ENCODE peak calls at places on chromosomes 7 and 10, in ten cellular contexts. Y, G, S, Z, L, I, Q, A, W and T are unnamed samples.

GRCh38 chr7:98203261-98203963 is 7.8 kb upstream of the BHLHA15 start:
- ATAC-seq in W (peak), I (no peak), L (peak), Z (no peak), S (peak), A (no peak), Q (no peak), G (no peak), Y (no peak), T (no peak)

GRCh38 chr7:14717711-14718304 is 184.7 kb downstream of the DGKB start:
- ATAC-seq in Q (no peak), I (no peak), G (no peak), L (peak), A (no peak), W (no peak), Y (no peak), Z (no peak), S (no peak), T (no peak)

GRCh38 chr10:90939648-90940047 is 18.8 kb upstream of the ANKRD1 start:
- ATAC-seq in S (no peak), L (no peak), W (no peak), Y (no peak), Z (no peak), G (no peak), I (no peak), Q (no peak), A (no peak), T (no peak)

GRCh38 chr7:80834105-80834410 is 84.8 kb downstream of the SEMA3C start:
- ATAC-seq in W (no peak), A (no peak), L (no peak), I (no peak), Y (no peak), Z (no peak), G (no peak), Q (no peak), S (no peak), T (no peak)

GRCh38 chr10:111186385-111186784 is 109.6 kb downstream of the ADRA2A start:
- ATAC-seq in L (no peak), S (no peak), I (no peak), W (no peak), Z (no peak), Y (no peak), G (no peak), Q (no peak), A (no peak), T (no peak)

GRCh38 chr10:35554036-35554435 is 51.1 kb upstream of the GJD4 start:
- ATAC-seq in G (no peak), Q (no peak), I (no peak), Y (no peak), S (no peak), W (no peak), Z (peak), A (no peak), L (no peak), T (no peak)

GRCh38 chr10:98314577-98315284 is 46.7 kb upstream of the LOXL4 start:
- ATAC-seq in Y (no peak), G (peak), L (no peak), I (no peak), Z (peak), W (no peak), A (peak), S (peak), Q (no peak), T (no peak)

GRCh38 chr7:140134039-140134438 is 42.7 kb downstream of the KDM7A start:
- ATAC-seq in S (no peak), Z (no peak), Q (no peak), A (no peak), Y (no peak), W (no peak), I (no peak), L (no peak), G (no peak), T (no peak)

GRCh38 chr7:20200361-20200760 is 16.8 kb downstream of the MACC1 start:
- ATAC-seq in L (no peak), G (no peak), I (no peak), Z (no peak), Q (no peak), W (no peak), A (peak), Y (no peak), S (peak), T (no peak)

GRCh38 chr10:73253226-73253557 is 748 bp upstream of the MRPS16 start:
- ATAC-seq in Y (peak), A (no peak), Q (no peak), Z (peak), I (peak), L (peak), G (no peak), S (no peak), W (no peak), T (no peak)

GRCh38 chr7:155380221-155380861 is 77.6 kb upstream of the EN2 start:
- ATAC-seq in Y (peak), I (peak), G (peak), S (peak), W (peak), L (peak), Q (peak), Z (peak), A (peak), T (peak)

GRCh38 chr10:57775250-57775649 is 492.4 kb downstream of the IPMK start:
- ATAC-seq in G (no peak), S (no peak), Q (no peak), A (no peak), Z (no peak), W (no peak), I (no peak), L (no peak), Y (no peak), T (no peak)

GRCh38 chr10:119209050-119209735 is 1.8 kb downstream of the GRK5 start:
- ATAC-seq in I (peak), Y (peak), Z (peak), G (peak), W (peak), A (peak), Q (no peak), L (peak), S (no peak), T (peak)

GRCh38 chr7:25803117-25803887 is 348.7 kb upstream of the NFE2L3 start:
- ATAC-seq in Y (no peak), A (no peak), W (peak), I (no peak), Q (no peak), L (peak), G (peak), Z (no peak), S (no peak), T (peak)